ENCODE peak calls at places on chromosomes 5 and 9, in five cellular contexts. F, D, H, E and X are unnamed samples.

GRCh38 chr5:132263548-132264261 is 6.2 kb downstream of the PDLIM4 start:
- DNase-seq in D (peak; percentile 14), H (peak; percentile 29), F (peak; percentile 90), E (peak; percentile 94), X (peak; percentile 99)

GRCh38 chr9:93205045-93205768 is 21.3 kb downstream of the WNK2 start:
- DNase-seq in E (no peak), D (no peak), F (no peak), H (peak; percentile 86), X (peak; percentile 97)

GRCh38 chr9:126417007-126417406 is 90.4 kb downstream of the MVB12B start:
- DNase-seq in E (no peak), H (no peak), D (no peak), F (no peak), X (no peak)

GRCh38 chr5:115308815-115309214 is 12.4 kb upstream of the CCDC112 start:
- DNase-seq in D (no peak), F (no peak), H (no peak), E (no peak), X (no peak)

GRCh38 chr9:86126998-86127972 is 27.9 kb upstream of the GOLM1 start:
- DNase-seq in F (peak; percentile 88), E (peak; percentile 74), H (peak; percentile 22), D (peak; percentile 98), X (peak; percentile 88)

GRCh38 chr9:135565141-135565628 is 3.6 kb downstream of the PAEP start:
- DNase-seq in D (no peak), F (no peak), E (no peak), H (no peak), X (no peak)

GRCh38 chr5:150245111-150245789 is 44.3 kb downstream of the CAMK2A start:
- DNase-seq in D (no peak), E (peak; percentile 28), F (peak; percentile 58), H (peak; percentile 92), X (peak; percentile 95)

GRCh38 chr5:180495292-180495691 is 1.1 kb downstream of the CNOT6 start:
- DNase-seq in H (no peak), F (no peak), D (no peak), E (no peak), X (no peak)

GRCh38 chr5:142508630-142509425 is 177.1 kb downstream of the FGF1 start:
- DNase-seq in H (no peak), F (no peak), D (no peak), E (no peak), X (no peak)

GRCh38 chr5:55427157-55427556 is 107.6 kb downstream of the PLPP1 start:
- DNase-seq in H (peak; percentile 22), F (peak; percentile 89), E (peak; percentile 90), D (no peak), X (peak; percentile 68)

GRCh38 chr9:113511856-113512761 is 48.6 kb downstream of the RGS3 start:
- DNase-seq in D (no peak), F (peak; percentile 22), H (no peak), E (peak; percentile 73), X (peak; percentile 91)

GRCh38 chr5:169770109-169770508 is 133.0 kb downstream of the DOCK2 start:
- DNase-seq in D (no peak), H (no peak), F (no peak), E (no peak), X (no peak)

GRCh38 chr9:34377402-34377741 is 674 bp upstream of the MYORG start:
- DNase-seq in H (peak; percentile 40), D (no peak), E (no peak), F (no peak), X (peak; percentile 90)

GRCh38 chr9:26263451-26263850 is 585.2 kb upstream of the TUSC1 start:
- DNase-seq in D (no peak), H (no peak), E (no peak), F (no peak), X (no peak)

GRCh38 chr9:79572891-79573696 is 1.3 kb downstream of the TLE4 start:
- DNase-seq in H (peak; percentile 62), D (peak; percentile 34), E (no peak), F (peak; percentile 9), X (peak; percentile 91)

GRCh38 chr9:16266648-16267276 is 603.7 kb downstream of the BNC2 start:
- DNase-seq in H (no peak), D (peak; percentile 65), E (no peak), F (no peak), X (peak; percentile 52)

GRCh38 chr9:68530618-68531017 is 10.1 kb downstream of the TMEM252 start:
- DNase-seq in H (peak; percentile 5), D (peak; percentile 67), E (peak; percentile 19), F (peak; percentile 60), X (no peak)

GRCh38 chr5:168314735-168315411 is 23.4 kb downstream of the WWC1 start:
- DNase-seq in E (peak; percentile 99), F (peak; percentile 91), D (peak; percentile 48), H (no peak), X (peak; percentile 86)

GRCh38 chr5:168365581-168366081 is 74.2 kb downstream of the WWC1 start:
- DNase-seq in D (peak; percentile 73), F (peak; percentile 59), E (peak; percentile 58), H (no peak), X (no peak)

GRCh38 chr9:78035369-78035993 is 3.9 kb upstream of the GNAQ start:
- DNase-seq in D (peak; percentile 64), H (peak; percentile 65), F (peak; percentile 88), E (peak; percentile 84), X (peak; percentile 69)

GRCh38 chr9:106897223-106897622 is 34.3 kb downstream of the ZNF462 start:
- DNase-seq in F (peak; percentile 17), E (peak; percentile 74), D (no peak), H (no peak), X (no peak)

GRCh38 chr9:107750741-107751521 is 261.4 kb upstream of the KLF4 start:
- DNase-seq in F (peak; percentile 100), E (peak; percentile 99), D (no peak), H (no peak), X (peak; percentile 90)

GRCh38 chr5:160850439-160850838 is 1.6 kb downstream of the ATP10B start:
- DNase-seq in H (no peak), E (no peak), D (no peak), F (no peak), X (no peak)

GRCh38 chr5:131628990-131629389 is 6.0 kb downstream of the RAPGEF6 start:
- DNase-seq in F (no peak), H (no peak), E (peak; percentile 62), D (no peak), X (no peak)

GRCh38 chr5:83035373-83036170 is 41.6 kb downstream of the TMEM167A start:
- DNase-seq in D (no peak), E (no peak), H (peak; percentile 68), F (peak; percentile 26), X (no peak)

GRCh38 chr5:42840279-42840678 is 28.6 kb upstream of the SELENOP start:
- DNase-seq in H (no peak), F (peak; percentile 99), E (peak; percentile 58), D (no peak), X (peak; percentile 91)

GRCh38 chr9:76180541-76180940 is 213.7 kb downstream of the RFK start:
- DNase-seq in H (no peak), F (no peak), E (peak; percentile 69), D (no peak), X (no peak)

GRCh38 chr9:135156525-135157510 is 69.3 kb downstream of the OLFM1 start:
- DNase-seq in H (no peak), D (peak; percentile 92), F (peak; percentile 29), E (peak; percentile 7), X (peak; percentile 89)

GRCh38 chr5:142685418-142686209 is at the start of gene FGF1:
- DNase-seq in F (no peak), D (no peak), H (peak; percentile 76), E (no peak), X (peak; percentile 90)

GRCh38 chr5:172729588-172729987 is 41.4 kb downstream of the DUSP1 start:
- DNase-seq in E (no peak), H (no peak), D (no peak), F (no peak), X (peak; percentile 11)

GRCh38 chr9:116276651-116277121 is 123.1 kb downstream of the PAPPA start:
- DNase-seq in F (no peak), H (no peak), E (no peak), D (no peak), X (peak; percentile 71)

GRCh38 chr5:1463326-1464095 is 18.3 kb upstream of the SLC6A3 start:
- DNase-seq in E (no peak), D (no peak), F (no peak), H (peak; percentile 26), X (peak; percentile 68)

GRCh38 chr5:6632324-6632930 is 417 bp downstream of the NSUN2 start:
- DNase-seq in F (peak; percentile 13), E (no peak), H (no peak), D (no peak), X (peak; percentile 85)

GRCh38 chr5:150734579-150735384 is 24.0 kb downstream of the DCTN4 start:
- DNase-seq in E (no peak), D (no peak), H (no peak), F (no peak), X (no peak)

GRCh38 chr9:18020254-18020745 is 441.4 kb downstream of the SH3GL2 start:
- DNase-seq in F (no peak), H (no peak), E (no peak), D (no peak), X (no peak)

GRCh38 chr9:100720922-100721321 is 143.0 kb downstream of the CAVIN4 start:
- DNase-seq in D (no peak), H (no peak), E (peak; percentile 43), F (no peak), X (no peak)

GRCh38 chr9:27181381-27181780 is 72.4 kb downstream of the TEK start:
- DNase-seq in E (peak; percentile 89), H (no peak), D (no peak), F (peak; percentile 82), X (no peak)

GRCh38 chr9:126062158-126062929 is 264.3 kb upstream of the MVB12B start:
- DNase-seq in F (no peak), H (no peak), D (no peak), E (no peak), X (no peak)

GRCh38 chr5:123037104-123037418 is 536 bp upstream of the PPIC start:
- DNase-seq in F (no peak), H (no peak), E (no peak), D (no peak), X (no peak)
- H2AFZ ChIP-seq in F (peak overlapping the region; percentile 59), H (peak overlapping the region; percentile 90), E (peak overlapping the region; percentile 100), D (peak overlapping the region; percentile 18), X (peak overlapping the region; percentile 92)

GRCh38 chr5:61228691-61229280 is 66.5 kb upstream of the SMIM15 start:
- DNase-seq in D (no peak), H (no peak), E (peak; percentile 52), F (peak; percentile 13), X (peak; percentile 84)
- H2AFZ ChIP-seq in D (no peak overlapping the region), H (no peak overlapping the region), E (peak overlapping the region; percentile 24), F (no peak overlapping the region), X (no peak overlapping the region)

GRCh38 chr5:107554776-107555424 is 115.8 kb downstream of the EFNA5 start:
- DNase-seq in H (peak; percentile 27), D (no peak), E (no peak), F (no peak), X (no peak)
- H2AFZ ChIP-seq in H (peak overlapping the region; percentile 41), D (no peak overlapping the region), E (peak overlapping the region; percentile 25), F (no peak overlapping the region), X (no peak overlapping the region)

GRCh38 chr5:135203593-135204036 is 169.6 kb upstream of the PITX1 start:
- DNase-seq in H (no peak), D (no peak), E (no peak), F (no peak), X (no peak)
- H2AFZ ChIP-seq in H (no peak overlapping the region), D (no peak overlapping the region), E (no peak overlapping the region), F (no peak overlapping the region), X (peak overlapping the region; percentile 39)

DNA sequence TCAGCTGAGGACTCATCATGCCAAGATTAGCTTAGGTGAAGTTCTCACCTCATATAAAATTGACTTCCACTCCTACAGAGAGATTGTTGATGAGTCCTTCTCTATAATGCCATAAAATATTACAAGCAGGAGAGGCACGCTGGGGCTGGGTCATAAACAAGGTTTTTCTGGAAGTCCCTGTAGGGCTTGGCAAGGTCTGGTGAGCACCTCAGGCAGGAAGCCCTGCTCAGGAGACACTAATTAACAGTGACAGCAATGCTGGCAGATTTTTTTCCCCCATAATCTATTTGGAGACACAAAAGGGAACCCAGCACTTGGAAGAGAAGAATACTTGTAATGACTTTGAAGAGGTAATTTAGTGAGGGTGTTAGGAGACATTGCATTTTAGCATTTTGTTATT is 118.7 kb downstream of the DIRAS2 start:
- DNase-seq in H (peak; percentile 2), E (no peak), F (no peak), D (no peak), X (no peak)
- H2AFZ ChIP-seq in H (no peak overlapping the region), E (no peak overlapping the region), F (no peak overlapping the region), D (no peak overlapping the region), X (no peak overlapping the region)